ENCODE peak calls at places on chromosomes 12 and 14, in eight cellular contexts. O is IMR-90, H is HCT116, E is mucosa of descending colon, F is breast epithelium, X is esophagus muscularis mucosa, Y is PC-3, C is right lobe of liver. T is an unnamed sample. For H3K4me1, the result is how much of the 10 kb centered on the place peaks cover.

GRCh38 chr14:104585966-104586702 is 6.6 kb downstream of the C14orf180 start:
- DNase-seq in O (no peak), H (no peak), E (no peak), F (no peak), X (no peak), Y (no peak), C (no peak), T (no peak)

GRCh38 chr14:77212933-77213656 is 31.5 kb downstream of the TMEM63C start:
- DNase-seq in O (no peak), H (peak), E (peak), F (no peak), X (no peak), Y (peak), C (no peak), T (peak)

GRCh38 chr12:72057330-72057911 is 118.8 kb downstream of the TPH2 start:
- DNase-seq in O (no peak), H (no peak), E (no peak), F (no peak), X (no peak), Y (no peak), C (no peak), T (no peak)

GRCh38 chr12:4268549-4269181 is 4.9 kb upstream of the CCND2 start:
- DNase-seq in O (no peak), H (no peak), E (peak), F (no peak), X (no peak), Y (no peak), C (no peak), T (no peak)

GRCh38 chr12:6074394-6074793 is 50.1 kb downstream of the VWF start:
- DNase-seq in O (no peak), H (no peak), E (no peak), F (no peak), X (no peak), Y (no peak), C (no peak), T (no peak)

GRCh38 chr14:74509587-74510210 is 16.1 kb downstream of the ISCA2 start:
- DNase-seq in O (no peak), H (no peak), E (no peak), F (no peak), X (no peak), Y (no peak), C (peak), T (peak)

GRCh38 chr12:89884365-89884915 is 175.8 kb upstream of the ATP2B1 start:
- DNase-seq in O (peak), H (no peak), E (no peak), F (no peak), X (no peak), Y (no peak), C (no peak), T (no peak)

GRCh38 chr14:50340945-50341344 is 28.8 kb downstream of the DMAC2L start:
- DNase-seq in O (no peak), H (no peak), E (no peak), F (no peak), X (peak), Y (no peak), C (no peak), T (no peak)

GRCh38 chr12:102653406-102653805 is 173.0 kb upstream of the IGF1 start:
- DNase-seq in O (no peak), H (no peak), E (no peak), F (no peak), X (no peak), Y (no peak), C (no peak), T (no peak)

GRCh38 chr12:45834809-45835208 is 105.3 kb downstream of the ARID2 start:
- DNase-seq in O (no peak), H (no peak), E (no peak), F (no peak), X (no peak), Y (no peak), C (no peak), T (no peak)

GRCh38 chr12:91563011-91563410 is 380.4 kb upstream of the DCN start:
- DNase-seq in O (no peak), H (no peak), E (no peak), F (no peak), X (no peak), Y (no peak), C (no peak), T (no peak)

GRCh38 chr14:103057372-103058208 is at the start of gene CDC42BPB:
- DNase-seq in O (peak), H (peak), E (peak), F (peak), X (peak), Y (peak), C (peak), T (peak)

GRCh38 chr12:116916714-116917114 is 6.0 kb downstream of the FBXW8 start:
- DNase-seq in O (peak), H (peak), E (peak), F (no peak), X (no peak), Y (peak), C (no peak), T (peak)

GRCh38 chr14:44700694-44701093 is 193.6 kb upstream of the FSCB start:
- DNase-seq in O (no peak), H (no peak), E (no peak), F (no peak), X (no peak), Y (peak), C (no peak), T (no peak)

GRCh38 chr14:92955381-92955780 is 32.4 kb downstream of the CHGA start:
- DNase-seq in O (no peak), H (no peak), E (no peak), F (no peak), X (no peak), Y (no peak), C (no peak), T (no peak)

GRCh38 chr12:118033902-118034301 is 17.4 kb downstream of the RFC5 start:
- DNase-seq in O (peak), H (no peak), E (no peak), F (no peak), X (no peak), Y (peak), C (no peak), T (no peak)

GRCh38 chr14:50943943-50944646 is at the start of gene PYGL:
- DNase-seq in O (peak), H (peak), E (peak), F (no peak), X (peak), Y (peak), C (peak), T (peak)

GRCh38 chr12:82400819-82401218 is 42.5 kb downstream of the METTL25 start:
- DNase-seq in O (no peak), H (no peak), E (no peak), F (no peak), X (no peak), Y (no peak), C (no peak), T (no peak)

GRCh38 chr14:90551733-90552464 is 155.1 kb downstream of the CALM1 start:
- DNase-seq in O (no peak), H (no peak), E (no peak), F (peak), X (no peak), Y (no peak), C (no peak), T (peak)

GRCh38 chr12:868722-869121 is 80.8 kb downstream of the RAD52 start:
- DNase-seq in O (no peak), H (no peak), E (no peak), F (no peak), X (no peak), Y (no peak), C (no peak), T (no peak)
- TF ChIP-seq CTCF in O (no peak), H (peak), E (no peak), F (no peak), X (no peak), Y (no peak), C (no peak), T (no peak)

DNA sequence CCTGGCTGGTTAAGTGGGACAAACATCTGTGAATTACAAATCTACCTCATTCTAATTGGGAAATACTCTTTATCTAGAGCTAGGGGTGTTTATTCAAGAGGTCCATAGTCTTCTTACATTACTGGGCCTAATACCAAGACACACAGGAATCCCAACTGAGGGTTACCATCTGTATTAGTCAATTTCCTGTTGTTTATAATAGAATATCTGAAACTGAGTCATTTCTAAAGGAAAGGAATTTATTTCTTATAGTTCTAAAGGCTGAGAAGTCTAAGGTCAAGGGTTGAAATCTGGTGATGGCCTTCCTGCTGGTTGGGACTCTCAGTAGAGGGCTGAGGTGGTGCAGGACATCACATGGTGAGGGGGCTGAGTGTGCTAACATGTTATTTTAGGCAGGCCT is 36.0 kb downstream of the RTRAF start:
- DNase-seq in O (peak), H (no peak), E (no peak), F (no peak), X (no peak), Y (peak), C (no peak), T (no peak)
- H3K4me3 ChIP-seq in O (no peak), H (no peak), E (no peak), F (no peak), X (no peak), Y (no peak), C (no peak), T (no peak)

GRCh38 chr14:24314377-24315193 is 3.3 kb downstream of the LTB4R start:
- DNase-seq in O (no peak), H (no peak), E (no peak), F (no peak), X (no peak), Y (no peak), C (no peak), T (no peak)
- H3K4me1 ChIP-seq in O (under half), H (under half), E (under half), F (under half), X (half or more), Y (under half), C (under half), T (half or more)

DNA sequence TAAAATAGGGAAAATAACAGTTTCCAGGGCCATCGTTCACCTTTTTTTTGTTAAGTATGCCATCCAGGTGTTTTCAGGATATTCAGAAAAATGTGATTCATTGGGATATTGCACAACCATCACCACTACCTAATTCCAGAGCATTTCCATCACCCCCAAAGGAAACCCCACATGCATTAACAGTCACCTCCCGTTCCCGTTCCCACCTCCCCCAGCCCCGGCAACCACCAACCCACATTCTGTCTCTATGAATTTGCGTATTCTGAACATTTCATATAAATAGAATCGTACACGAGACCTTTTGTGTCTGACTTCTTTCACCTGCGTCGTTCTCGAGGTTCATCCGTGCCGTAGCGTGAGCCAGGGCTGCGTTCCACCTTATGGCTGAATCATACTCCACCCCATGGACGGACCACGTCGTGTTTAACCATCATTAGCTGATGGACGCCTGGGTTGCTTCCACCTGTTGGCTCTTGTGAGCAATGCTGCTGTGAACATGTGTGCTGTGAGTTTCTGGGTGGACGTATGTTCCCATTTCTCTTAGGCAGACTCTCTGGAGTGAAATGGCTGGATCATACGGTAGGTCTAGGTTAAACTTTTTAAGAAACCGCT is 51.0 kb upstream of the NCOR2 start:
- DNase-seq in O (no peak), H (no peak), E (no peak), F (no peak), X (no peak), Y (no peak), C (no peak), T (no peak)
- TF ChIP-seq CTCF in O (no peak), H (no peak), E (no peak), F (no peak), X (no peak), Y (no peak), C (no peak), T (no peak)

GRCh38 chr14:76138758-76139723 is 12.7 kb upstream of the GPATCH2L start:
- DNase-seq in O (no peak), H (no peak), E (no peak), F (no peak), X (no peak), Y (no peak), C (no peak), T (no peak)

GRCh38 chr14:76136476-76137160 is 15.1 kb upstream of the GPATCH2L start:
- DNase-seq in O (no peak), H (no peak), E (no peak), F (no peak), X (no peak), Y (no peak), C (no peak), T (no peak)

GRCh38 chr14:76133103-76133502 is 18.6 kb upstream of the GPATCH2L start:
- DNase-seq in O (peak), H (no peak), E (no peak), F (no peak), X (no peak), Y (peak), C (no peak), T (no peak)

GRCh38 chr14:76135722-76136121 is 16.0 kb upstream of the GPATCH2L start:
- DNase-seq in O (no peak), H (no peak), E (no peak), F (no peak), X (no peak), Y (no peak), C (no peak), T (no peak)

DNA sequence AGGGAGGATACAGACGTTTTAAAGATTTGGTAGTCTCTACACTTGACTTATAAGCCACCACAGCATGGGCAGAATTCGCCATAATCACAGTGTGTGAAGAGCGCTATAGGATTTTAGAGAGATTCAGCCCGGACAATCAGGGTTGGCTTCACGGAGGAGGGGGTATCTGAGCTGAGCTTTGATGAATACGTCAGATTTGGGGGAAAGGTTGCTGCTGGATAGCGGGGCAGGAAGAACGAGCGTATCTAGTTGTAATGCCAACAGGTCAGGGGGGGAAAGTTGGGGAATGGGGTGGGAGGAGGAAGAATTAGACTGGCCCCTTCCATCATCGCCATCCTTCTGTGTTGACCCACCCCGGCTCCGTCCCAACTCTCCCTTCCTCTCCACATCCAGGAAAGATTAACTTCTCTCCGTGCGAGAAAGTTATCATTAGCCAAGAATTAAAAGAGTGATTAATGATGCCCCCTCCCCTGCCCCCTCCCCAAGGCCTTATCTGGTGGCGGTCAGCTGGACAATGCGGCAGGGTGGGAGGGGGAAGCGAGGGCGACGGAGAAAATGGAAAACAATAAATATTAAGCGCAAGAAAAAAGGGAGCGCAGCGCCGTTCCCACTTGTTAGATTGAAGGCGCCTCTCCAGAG is 13.5 kb upstream of the GPATCH2L start:
- DNase-seq in O (no peak), H (no peak), E (no peak), F (no peak), X (no peak), Y (no peak), C (no peak), T (no peak)
- H3K4me3 ChIP-seq in O (no peak), H (no peak), E (no peak), F (peak), X (peak), Y (no peak), C (no peak), T (peak)

GRCh38 chr12:104507672-104508071 is 50.9 kb downstream of the CHST11 start:
- DNase-seq in O (no peak), H (no peak), E (no peak), F (no peak), X (no peak), Y (no peak), C (no peak), T (no peak)
- H3K4me1 ChIP-seq in O (under half), H (under half), E (under half), F (under half), X (under half), Y (under half), C (under half), T (under half)

GRCh38 chr12:3261782-3262359 is 184.7 kb downstream of the TSPAN9 start:
- DNase-seq in O (peak), H (no peak), E (no peak), F (no peak), X (no peak), Y (no peak), C (peak), T (no peak)
- TF ChIP-seq CTCF in O (peak), H (no peak), E (no peak), F (no peak), X (peak), Y (no peak), C (no peak), T (peak)